ENCODE peak calls at places on chromosomes 16 and 17, in five cellular contexts. N is HL-60, L is Karpas-422, F is skeletal muscle cell, Z is AG04449. M is an unnamed sample.

GRCh38 chr16:20744922-20745440 is 3.4 kb upstream of the THUMPD1 start:
- DNase-seq in Z (no peak), N (peak), L (no peak), F (no peak), M (no peak)

GRCh38 chr17:2571523-2572303 is 21.7 kb upstream of the PAFAH1B1 start:
- DNase-seq in F (no peak), N (no peak), L (no peak), Z (no peak), M (no peak)

GRCh38 chr17:14222611-14223010 is 14.1 kb downstream of the CDRT15 start:
- DNase-seq in N (no peak), F (no peak), L (no peak), Z (no peak), M (no peak)

GRCh38 chr16:56691885-56692284 is 9.6 kb downstream of the MT1X start:
- DNase-seq in F (no peak), Z (no peak), N (no peak), L (no peak), M (no peak)

GRCh38 chr16:50684823-50685455 is 3.8 kb upstream of the SNX20 start:
- DNase-seq in Z (no peak), N (peak), F (no peak), L (no peak), M (no peak)

GRCh38 chr16:51211148-51211547 is 60.1 kb upstream of the SALL1 start:
- DNase-seq in N (no peak), L (no peak), Z (no peak), F (no peak), M (no peak)

GRCh38 chr17:27457405-27457730 is 1.1 kb downstream of the KSR1 start:
- DNase-seq in N (no peak), L (no peak), Z (no peak), F (no peak), M (no peak)

GRCh38 chr16:2838928-2839327 is 8.8 kb downstream of the ZG16B start:
- DNase-seq in L (peak), F (peak), N (peak), Z (peak), M (peak)

GRCh38 chr17:44557653-44558285 is 485 bp downstream of the FZD2 start:
- DNase-seq in F (no peak), N (peak), Z (no peak), L (no peak), M (no peak)

GRCh38 chr16:8878523-8878911 is 3.6 kb upstream of the LITAFD start:
- DNase-seq in L (no peak), F (peak), N (no peak), Z (peak), M (peak)

GRCh38 chr16:84504420-84505248 is at the start of gene MEAK7:
- DNase-seq in L (peak), Z (peak), F (peak), N (peak), M (peak)

GRCh38 chr17:51617876-51618455 is 357.6 kb downstream of the UTP18 start:
- DNase-seq in F (no peak), L (no peak), N (no peak), Z (no peak), M (no peak)

GRCh38 chr17:6660765-6661463 is 9.4 kb downstream of the C17orf100 start:
- DNase-seq in Z (no peak), F (no peak), N (peak), L (peak), M (no peak)

GRCh38 chr17:77957869-77958715 is at the start of gene TNRC6C:
- DNase-seq in L (no peak), N (peak), F (peak), Z (peak), M (peak)

GRCh38 chr17:5501725-5502124 is 15.4 kb downstream of the MIS12 start:
- DNase-seq in Z (no peak), N (no peak), F (no peak), L (no peak), M (no peak)

GRCh38 chr16:47316686-47317085 is 144.2 kb downstream of the ITFG1 start:
- DNase-seq in N (no peak), F (no peak), L (no peak), Z (no peak), M (no peak)

GRCh38 chr17:47324224-47325020 is 667 bp downstream of the EFCAB13 start:
- DNase-seq in N (peak), F (no peak), L (peak), Z (no peak), M (no peak)

GRCh38 chr16:9402293-9402865 is 310.9 kb downstream of the HAPSTR1 start:
- DNase-seq in L (no peak), N (no peak), Z (no peak), F (no peak), M (no peak)

GRCh38 chr16:67161595-67162058 is 1.9 kb downstream of the FBXL8 start:
- DNase-seq in F (no peak), N (no peak), Z (no peak), L (no peak), M (no peak)
- H3K4me3 ChIP-seq in F (peak), N (no peak), Z (peak), L (no peak), M (peak)

DNA sequence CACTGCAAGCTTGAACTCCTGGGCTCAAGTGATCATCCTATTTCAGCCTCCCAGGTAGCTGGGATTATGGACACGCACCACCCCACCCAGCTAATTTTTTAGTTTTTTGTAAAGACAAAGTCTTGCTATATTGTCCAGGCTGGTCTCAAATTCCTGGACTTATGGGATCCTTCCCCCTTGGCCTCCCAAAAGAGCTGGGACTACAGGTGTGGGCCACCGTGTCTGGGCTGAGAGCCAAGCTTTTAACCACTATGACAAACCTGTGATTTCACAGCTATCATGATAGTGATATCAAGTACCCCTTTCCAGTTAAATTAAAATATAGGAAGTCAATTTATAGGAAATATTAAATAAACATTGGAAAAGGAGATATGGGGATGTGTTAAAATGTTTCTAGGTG is 74.6 kb upstream of the IRX6 start:
- DNase-seq in N (no peak), Z (no peak), L (no peak), F (no peak), M (no peak)
- H3K4me3 ChIP-seq in N (no peak), Z (no peak), L (no peak), F (no peak), M (no peak)

GRCh38 chr16:77789085-77789611 is 784 bp downstream of the VAT1L start:
- DNase-seq in L (peak), Z (no peak), F (no peak), N (no peak), M (no peak)
- H3K4me3 ChIP-seq in L (peak), Z (peak), F (peak), N (peak), M (peak)

DNA sequence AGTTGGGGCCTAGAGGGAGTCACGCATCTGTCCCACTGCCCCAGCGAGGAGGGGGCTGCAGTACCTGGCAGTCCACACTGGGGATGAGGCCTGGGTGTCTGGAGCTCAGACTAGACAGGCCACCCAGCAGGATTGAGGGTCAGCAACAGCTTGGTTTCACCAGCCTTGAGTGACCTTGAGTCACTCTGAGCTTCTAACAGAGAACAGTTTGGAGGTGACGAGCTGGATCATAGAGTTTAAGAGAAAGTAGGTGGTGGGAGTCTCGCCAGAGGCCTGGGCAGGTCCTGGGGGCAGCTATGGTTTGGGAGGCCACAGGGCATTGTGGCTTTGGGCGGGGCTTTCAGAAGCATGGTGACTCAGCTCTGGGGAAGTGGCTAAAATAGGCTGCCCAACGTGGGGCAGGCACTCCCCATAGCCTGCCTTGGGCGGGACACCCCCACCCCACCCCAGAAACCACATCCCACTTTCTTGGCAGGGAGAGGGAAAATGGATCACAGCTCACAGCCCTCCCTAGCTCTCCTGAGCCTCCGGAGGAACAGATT is 20.5 kb downstream of the CDC42EP4 start:
- DNase-seq in Z (no peak), N (peak), F (peak), L (no peak), M (no peak)
- H3K4me3 ChIP-seq in Z (no peak), N (no peak), F (no peak), L (no peak), M (no peak)

GRCh38 chr16:23216658-23217246 is 34.2 kb downstream of the SCNN1G start:
- DNase-seq in Z (no peak), N (no peak), F (no peak), L (no peak), M (no peak)
- H3K4me3 ChIP-seq in Z (no peak), N (no peak), F (no peak), L (no peak), M (no peak)

DNA sequence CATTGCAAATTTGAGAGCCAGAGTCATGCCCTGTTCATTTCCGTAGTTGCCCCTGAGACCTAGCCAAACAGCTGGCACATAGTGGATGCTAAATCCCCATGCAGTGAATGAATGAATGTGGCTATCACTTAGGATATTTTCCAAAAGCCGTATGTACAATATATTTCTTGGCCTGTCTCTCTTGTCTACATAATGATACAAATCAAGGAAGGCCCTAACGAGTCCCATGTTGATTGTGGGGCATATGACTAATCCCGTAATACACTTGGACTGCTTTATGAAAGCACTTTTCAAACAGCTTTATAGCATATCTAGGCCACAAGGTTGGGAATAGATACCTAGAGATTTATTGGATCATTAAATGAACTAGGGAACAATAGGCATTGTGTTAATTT is 478.0 kb downstream of the SLC39A11 start:
- DNase-seq in Z (no peak), F (no peak), N (no peak), L (no peak), M (no peak)
- H3K4me3 ChIP-seq in Z (no peak), F (no peak), N (no peak), L (no peak), M (no peak)

GRCh38 chr16:89197033-89197632 is 3.2 kb downstream of the SLC22A31 start:
- DNase-seq in L (no peak), N (no peak), Z (no peak), F (no peak), M (no peak)
- H3K4me3 ChIP-seq in L (no peak), N (no peak), Z (no peak), F (no peak), M (no peak)

M was measured in AG09309.